ENCODE peak calls at places on chromosomes 13 and 19, in ten cellular contexts. One of them, this sample, is unnamed.

GRCh38 chr13:106003651-106004050 is 531.8 kb downstream of the EFNB2 start:
- DNase-seq in fibroblast of lung: no peak
- DNase-seq in T-cell: no peak
- DNase-seq in NCI-H1105 treated with DMSO at 0.1 percent for 48 hours: no peak
- DNase-seq in T1000: no peak
- DNase-seq in retinal pigment epithelial cell: no peak
- DNase-seq in testis: no peak
- DNase-seq in NCI-H526 treated with DMSO at 0.1 percent for 48 hours: no peak
- DNase-seq in activated T-helper 1 cell treated with Interleukin-2 at 50 U/mL for 16 hours: no peak
- DNase-seq in NCI-H1092: no peak
- DNase-seq in this sample: no peak

GRCh38 chr13:75129331-75129730 is 352.6 kb downstream of the TBC1D4 start:
- DNase-seq in fibroblast of lung: peak; percentile 21
- DNase-seq in T-cell: no peak
- DNase-seq in NCI-H1105 treated with DMSO at 0.1 percent for 48 hours: no peak
- DNase-seq in T1000: no peak
- DNase-seq in retinal pigment epithelial cell: no peak
- DNase-seq in testis: no peak
- DNase-seq in NCI-H526 treated with DMSO at 0.1 percent for 48 hours: no peak
- DNase-seq in activated T-helper 1 cell treated with Interleukin-2 at 50 U/mL for 16 hours: no peak
- DNase-seq in NCI-H1092: no peak
- DNase-seq in this sample: no peak

GRCh38 chr19:8567522-8568172 is 9.6 kb downstream of the MYO1F start:
- DNase-seq in fibroblast of lung: no peak
- DNase-seq in T-cell: no peak
- DNase-seq in NCI-H1105 treated with DMSO at 0.1 percent for 48 hours: no peak
- DNase-seq in T1000: no peak
- DNase-seq in retinal pigment epithelial cell: no peak
- DNase-seq in testis: peak; percentile 18
- DNase-seq in NCI-H526 treated with DMSO at 0.1 percent for 48 hours: no peak
- DNase-seq in activated T-helper 1 cell treated with Interleukin-2 at 50 U/mL for 16 hours: no peak
- DNase-seq in NCI-H1092: no peak
- DNase-seq in this sample: no peak

GRCh38 chr13:42497798-42498197 is 76.2 kb upstream of the TNFSF11 start:
- DNase-seq in fibroblast of lung: peak; percentile 74
- DNase-seq in T-cell: no peak
- DNase-seq in NCI-H1105 treated with DMSO at 0.1 percent for 48 hours: no peak
- DNase-seq in T1000: no peak
- DNase-seq in retinal pigment epithelial cell: peak; percentile 10
- DNase-seq in testis: no peak
- DNase-seq in NCI-H526 treated with DMSO at 0.1 percent for 48 hours: no peak
- DNase-seq in activated T-helper 1 cell treated with Interleukin-2 at 50 U/mL for 16 hours: no peak
- DNase-seq in NCI-H1092: no peak
- DNase-seq in this sample: no peak

GRCh38 chr13:75308222-75308621 is 173.7 kb downstream of the TBC1D4 start:
- DNase-seq in fibroblast of lung: peak; percentile 2
- DNase-seq in T-cell: no peak
- DNase-seq in NCI-H1105 treated with DMSO at 0.1 percent for 48 hours: no peak
- DNase-seq in T1000: no peak
- DNase-seq in retinal pigment epithelial cell: no peak
- DNase-seq in testis: no peak
- DNase-seq in NCI-H526 treated with DMSO at 0.1 percent for 48 hours: peak; percentile 19
- DNase-seq in activated T-helper 1 cell treated with Interleukin-2 at 50 U/mL for 16 hours: no peak
- DNase-seq in NCI-H1092: no peak
- DNase-seq in this sample: no peak

GRCh38 chr13:75217949-75218348 is 264.0 kb downstream of the TBC1D4 start:
- DNase-seq in fibroblast of lung: peak; percentile 79
- DNase-seq in T-cell: no peak
- DNase-seq in NCI-H1105 treated with DMSO at 0.1 percent for 48 hours: peak; percentile 15
- DNase-seq in T1000: no peak
- DNase-seq in retinal pigment epithelial cell: peak; percentile 75
- DNase-seq in testis: peak; percentile 72
- DNase-seq in NCI-H526 treated with DMSO at 0.1 percent for 48 hours: no peak
- DNase-seq in activated T-helper 1 cell treated with Interleukin-2 at 50 U/mL for 16 hours: no peak
- DNase-seq in NCI-H1092: no peak
- DNase-seq in this sample: no peak

GRCh38 chr19:3387645-3388589 is 21.5 kb downstream of the NFIC start:
- DNase-seq in fibroblast of lung: peak; percentile 50
- DNase-seq in T-cell: no peak
- DNase-seq in NCI-H1105 treated with DMSO at 0.1 percent for 48 hours: peak; percentile 90
- DNase-seq in T1000: peak; percentile 47
- DNase-seq in retinal pigment epithelial cell: no peak
- DNase-seq in testis: peak; percentile 86
- DNase-seq in NCI-H526 treated with DMSO at 0.1 percent for 48 hours: no peak
- DNase-seq in activated T-helper 1 cell treated with Interleukin-2 at 50 U/mL for 16 hours: no peak
- DNase-seq in NCI-H1092: peak; percentile 81
- DNase-seq in this sample: peak; percentile 92

GRCh38 chr13:46866150-46866549 is 30.7 kb downstream of the HTR2A start:
- DNase-seq in fibroblast of lung: peak; percentile 21
- DNase-seq in T-cell: no peak
- DNase-seq in NCI-H1105 treated with DMSO at 0.1 percent for 48 hours: peak; percentile 3
- DNase-seq in T1000: peak; percentile 37
- DNase-seq in retinal pigment epithelial cell: peak; percentile 98
- DNase-seq in testis: no peak
- DNase-seq in NCI-H526 treated with DMSO at 0.1 percent for 48 hours: no peak
- DNase-seq in activated T-helper 1 cell treated with Interleukin-2 at 50 U/mL for 16 hours: no peak
- DNase-seq in NCI-H1092: no peak
- DNase-seq in this sample: no peak

GRCh38 chr19:18481505-18482222 is 40.2 kb downstream of the ELL start:
- DNase-seq in fibroblast of lung: peak; percentile 70
- DNase-seq in T-cell: no peak
- DNase-seq in NCI-H1105 treated with DMSO at 0.1 percent for 48 hours: no peak
- DNase-seq in T1000: no peak
- DNase-seq in retinal pigment epithelial cell: no peak
- DNase-seq in testis: no peak
- DNase-seq in NCI-H526 treated with DMSO at 0.1 percent for 48 hours: no peak
- DNase-seq in activated T-helper 1 cell treated with Interleukin-2 at 50 U/mL for 16 hours: no peak
- DNase-seq in NCI-H1092: no peak
- DNase-seq in this sample: no peak

GRCh38 chr19:56942749-56943148 is 102.2 kb upstream of the PEG3 start:
- DNase-seq in fibroblast of lung: no peak
- DNase-seq in T-cell: no peak
- DNase-seq in NCI-H1105 treated with DMSO at 0.1 percent for 48 hours: no peak
- DNase-seq in T1000: no peak
- DNase-seq in retinal pigment epithelial cell: no peak
- DNase-seq in testis: peak; percentile 52
- DNase-seq in NCI-H526 treated with DMSO at 0.1 percent for 48 hours: no peak
- DNase-seq in activated T-helper 1 cell treated with Interleukin-2 at 50 U/mL for 16 hours: no peak
- DNase-seq in NCI-H1092: no peak
- DNase-seq in this sample: no peak

GRCh38 chr13:48263196-48263595 is 30.2 kb downstream of the ITM2B start:
- DNase-seq in fibroblast of lung: peak; percentile 6
- DNase-seq in T-cell: no peak
- DNase-seq in NCI-H1105 treated with DMSO at 0.1 percent for 48 hours: no peak
- DNase-seq in T1000: no peak
- DNase-seq in retinal pigment epithelial cell: no peak
- DNase-seq in testis: no peak
- DNase-seq in NCI-H526 treated with DMSO at 0.1 percent for 48 hours: no peak
- DNase-seq in activated T-helper 1 cell treated with Interleukin-2 at 50 U/mL for 16 hours: no peak
- DNase-seq in NCI-H1092: no peak
- DNase-seq in this sample: no peak

GRCh38 chr13:74061939-74062595 is 72.1 kb downstream of the KLF12 start:
- DNase-seq in fibroblast of lung: peak; percentile 63
- DNase-seq in T-cell: peak; percentile 20
- DNase-seq in NCI-H1105 treated with DMSO at 0.1 percent for 48 hours: no peak
- DNase-seq in T1000: no peak
- DNase-seq in retinal pigment epithelial cell: no peak
- DNase-seq in testis: peak; percentile 32
- DNase-seq in NCI-H526 treated with DMSO at 0.1 percent for 48 hours: no peak
- DNase-seq in activated T-helper 1 cell treated with Interleukin-2 at 50 U/mL for 16 hours: no peak
- DNase-seq in NCI-H1092: no peak
- DNase-seq in this sample: no peak

GRCh38 chr13:23969672-23970071 is 72.4 kb upstream of the C1QTNF9B start:
- DNase-seq in fibroblast of lung: peak; percentile 48
- DNase-seq in T-cell: no peak
- DNase-seq in NCI-H1105 treated with DMSO at 0.1 percent for 48 hours: no peak
- DNase-seq in T1000: no peak
- DNase-seq in retinal pigment epithelial cell: no peak
- DNase-seq in testis: no peak
- DNase-seq in NCI-H526 treated with DMSO at 0.1 percent for 48 hours: no peak
- DNase-seq in activated T-helper 1 cell treated with Interleukin-2 at 50 U/mL for 16 hours: no peak
- DNase-seq in NCI-H1092: no peak
- DNase-seq in this sample: no peak

GRCh38 chr19:54523403-54523802 is 20.8 kb downstream of the LAIR2 start:
- DNase-seq in fibroblast of lung: peak; percentile 4
- DNase-seq in T-cell: no peak
- DNase-seq in NCI-H1105 treated with DMSO at 0.1 percent for 48 hours: no peak
- DNase-seq in T1000: no peak
- DNase-seq in retinal pigment epithelial cell: no peak
- DNase-seq in testis: no peak
- DNase-seq in NCI-H526 treated with DMSO at 0.1 percent for 48 hours: no peak
- DNase-seq in activated T-helper 1 cell treated with Interleukin-2 at 50 U/mL for 16 hours: no peak
- DNase-seq in NCI-H1092: no peak
- DNase-seq in this sample: no peak

GRCh38 chr13:35475960-35476943 is at the start of gene MAB21L1:
- DNase-seq in fibroblast of lung: peak; percentile 63
- DNase-seq in T-cell: no peak
- DNase-seq in NCI-H1105 treated with DMSO at 0.1 percent for 48 hours: peak; percentile 68
- DNase-seq in T1000: no peak
- DNase-seq in retinal pigment epithelial cell: peak; percentile 89
- DNase-seq in testis: no peak
- DNase-seq in NCI-H526 treated with DMSO at 0.1 percent for 48 hours: no peak
- DNase-seq in activated T-helper 1 cell treated with Interleukin-2 at 50 U/mL for 16 hours: no peak
- DNase-seq in NCI-H1092: no peak
- DNase-seq in this sample: no peak

GRCh38 chr19:38658462-38659306 is 11.2 kb downstream of the ACTN4 start:
- DNase-seq in fibroblast of lung: peak; percentile 100
- DNase-seq in T-cell: no peak
- DNase-seq in NCI-H1105 treated with DMSO at 0.1 percent for 48 hours: peak; percentile 96
- DNase-seq in T1000: peak; percentile 70
- DNase-seq in retinal pigment epithelial cell: peak; percentile 98
- DNase-seq in testis: peak; percentile 71
- DNase-seq in NCI-H526 treated with DMSO at 0.1 percent for 48 hours: peak; percentile 8
- DNase-seq in activated T-helper 1 cell treated with Interleukin-2 at 50 U/mL for 16 hours: no peak
- DNase-seq in NCI-H1092: peak; percentile 64
- DNase-seq in this sample: peak; percentile 87

GRCh38 chr13:49220035-49220855 is at the start of gene MLNR:
- DNase-seq in fibroblast of lung: peak; percentile 40
- DNase-seq in T-cell: peak; percentile 31
- DNase-seq in NCI-H1105 treated with DMSO at 0.1 percent for 48 hours: peak; percentile 17
- DNase-seq in T1000: no peak
- DNase-seq in retinal pigment epithelial cell: no peak
- DNase-seq in testis: peak; percentile 29
- DNase-seq in NCI-H526 treated with DMSO at 0.1 percent for 48 hours: peak; percentile 33
- DNase-seq in activated T-helper 1 cell treated with Interleukin-2 at 50 U/mL for 16 hours: peak; percentile 15
- DNase-seq in NCI-H1092: no peak
- DNase-seq in this sample: no peak

GRCh38 chr19:8308891-8309291 is 733 bp upstream of the CD320 start:
- DNase-seq in fibroblast of lung: no peak
- DNase-seq in T-cell: no peak
- DNase-seq in NCI-H1105 treated with DMSO at 0.1 percent for 48 hours: no peak
- DNase-seq in T1000: no peak
- DNase-seq in retinal pigment epithelial cell: no peak
- DNase-seq in testis: no peak
- DNase-seq in NCI-H526 treated with DMSO at 0.1 percent for 48 hours: no peak
- DNase-seq in activated T-helper 1 cell treated with Interleukin-2 at 50 U/mL for 16 hours: no peak
- DNase-seq in NCI-H1092: no peak
- DNase-seq in this sample: no peak

GRCh38 chr19:15025237-15025636 is 24.0 kb upstream of the CASP14 start:
- DNase-seq in fibroblast of lung: no peak
- DNase-seq in T-cell: no peak
- DNase-seq in NCI-H1105 treated with DMSO at 0.1 percent for 48 hours: peak; percentile 2
- DNase-seq in T1000: no peak
- DNase-seq in retinal pigment epithelial cell: no peak
- DNase-seq in testis: peak; percentile 47
- DNase-seq in NCI-H526 treated with DMSO at 0.1 percent for 48 hours: peak; percentile 6
- DNase-seq in activated T-helper 1 cell treated with Interleukin-2 at 50 U/mL for 16 hours: no peak
- DNase-seq in NCI-H1092: no peak
- DNase-seq in this sample: no peak

GRCh38 chr19:46080561-46080960 is 39.8 kb upstream of the IGFL4 start:
- DNase-seq in fibroblast of lung: peak; percentile 100
- DNase-seq in T-cell: no peak
- DNase-seq in NCI-H1105 treated with DMSO at 0.1 percent for 48 hours: no peak
- DNase-seq in T1000: peak; percentile 36
- DNase-seq in retinal pigment epithelial cell: no peak
- DNase-seq in testis: peak; percentile 46
- DNase-seq in NCI-H526 treated with DMSO at 0.1 percent for 48 hours: no peak
- DNase-seq in activated T-helper 1 cell treated with Interleukin-2 at 50 U/mL for 16 hours: no peak
- DNase-seq in NCI-H1092: no peak
- DNase-seq in this sample: no peak

GRCh38 chr19:932647-933552 is 7.1 kb downstream of the ARID3A start:
- DNase-seq in fibroblast of lung: peak; percentile 93
- DNase-seq in T-cell: peak; percentile 37
- DNase-seq in NCI-H1105 treated with DMSO at 0.1 percent for 48 hours: no peak
- DNase-seq in T1000: peak; percentile 85
- DNase-seq in retinal pigment epithelial cell: no peak
- DNase-seq in testis: no peak
- DNase-seq in NCI-H526 treated with DMSO at 0.1 percent for 48 hours: no peak
- DNase-seq in activated T-helper 1 cell treated with Interleukin-2 at 50 U/mL for 16 hours: no peak
- DNase-seq in NCI-H1092: no peak
- DNase-seq in this sample: no peak

GRCh38 chr13:64471916-64472315 is 2758.2 kb downstream of the PCDH9 start:
- DNase-seq in fibroblast of lung: peak; percentile 51
- DNase-seq in T-cell: no peak
- DNase-seq in NCI-H1105 treated with DMSO at 0.1 percent for 48 hours: peak; percentile 63
- DNase-seq in T1000: no peak
- DNase-seq in retinal pigment epithelial cell: no peak
- DNase-seq in testis: no peak
- DNase-seq in NCI-H526 treated with DMSO at 0.1 percent for 48 hours: peak; percentile 77
- DNase-seq in activated T-helper 1 cell treated with Interleukin-2 at 50 U/mL for 16 hours: no peak
- DNase-seq in NCI-H1092: peak; percentile 9
- DNase-seq in this sample: no peak

GRCh38 chr19:5094768-5095567 is 126.1 kb downstream of the KDM4B start:
- DNase-seq in fibroblast of lung: no peak
- DNase-seq in T-cell: no peak
- DNase-seq in NCI-H1105 treated with DMSO at 0.1 percent for 48 hours: no peak
- DNase-seq in T1000: no peak
- DNase-seq in retinal pigment epithelial cell: no peak
- DNase-seq in testis: no peak
- DNase-seq in NCI-H526 treated with DMSO at 0.1 percent for 48 hours: no peak
- DNase-seq in activated T-helper 1 cell treated with Interleukin-2 at 50 U/mL for 16 hours: no peak
- DNase-seq in NCI-H1092: no peak
- DNase-seq in this sample: no peak

GRCh38 chr13:70087247-70087646 is 20.4 kb upstream of the ATXN8OS start:
- DNase-seq in fibroblast of lung: no peak
- DNase-seq in T-cell: no peak
- DNase-seq in NCI-H1105 treated with DMSO at 0.1 percent for 48 hours: no peak
- DNase-seq in T1000: no peak
- DNase-seq in retinal pigment epithelial cell: no peak
- DNase-seq in testis: no peak
- DNase-seq in NCI-H526 treated with DMSO at 0.1 percent for 48 hours: no peak
- DNase-seq in activated T-helper 1 cell treated with Interleukin-2 at 50 U/mL for 16 hours: no peak
- DNase-seq in NCI-H1092: no peak
- DNase-seq in this sample: no peak

GRCh38 chr13:89565711-89566110 is 1781.8 kb upstream of the MIR17HG start:
- DNase-seq in fibroblast of lung: no peak
- DNase-seq in T-cell: no peak
- DNase-seq in NCI-H1105 treated with DMSO at 0.1 percent for 48 hours: no peak
- DNase-seq in T1000: no peak
- DNase-seq in retinal pigment epithelial cell: no peak
- DNase-seq in testis: no peak
- DNase-seq in NCI-H526 treated with DMSO at 0.1 percent for 48 hours: no peak
- DNase-seq in activated T-helper 1 cell treated with Interleukin-2 at 50 U/mL for 16 hours: no peak
- DNase-seq in NCI-H1092: no peak
- DNase-seq in this sample: no peak

GRCh38 chr13:28805193-28805819 is 14.8 kb upstream of the MTUS2 start:
- DNase-seq in fibroblast of lung: no peak
- DNase-seq in T-cell: no peak
- DNase-seq in NCI-H1105 treated with DMSO at 0.1 percent for 48 hours: no peak
- DNase-seq in T1000: no peak
- DNase-seq in retinal pigment epithelial cell: no peak
- DNase-seq in testis: peak; percentile 78
- DNase-seq in NCI-H526 treated with DMSO at 0.1 percent for 48 hours: peak; percentile 34
- DNase-seq in activated T-helper 1 cell treated with Interleukin-2 at 50 U/mL for 16 hours: no peak
- DNase-seq in NCI-H1092: no peak
- DNase-seq in this sample: no peak

GRCh38 chr13:51241720-51242119 is 19.5 kb downstream of the FAM124A start:
- DNase-seq in fibroblast of lung: no peak
- DNase-seq in T-cell: no peak
- DNase-seq in NCI-H1105 treated with DMSO at 0.1 percent for 48 hours: no peak
- DNase-seq in T1000: no peak
- DNase-seq in retinal pigment epithelial cell: no peak
- DNase-seq in testis: no peak
- DNase-seq in NCI-H526 treated with DMSO at 0.1 percent for 48 hours: no peak
- DNase-seq in activated T-helper 1 cell treated with Interleukin-2 at 50 U/mL for 16 hours: no peak
- DNase-seq in NCI-H1092: no peak
- DNase-seq in this sample: no peak